ENCODE peak calls at places on chromosomes 1 and 21, in ten cellular contexts. S is tibial nerve, K is dorsolateral prefrontal cortex, D is IMR-90, R is kidney, V is PC-9, B is sigmoid colon, W is H9, F is fibroblast of lung, C is tibial artery. Q is an unnamed sample.

GRCh38 chr1:39214021-39214713 is 9.7 kb downstream of the MACF1 start:
- DNase-seq in D (no peak), W (no peak), K (no peak), S (no peak), C (no peak), R (no peak), F (peak), V (peak), B (no peak), Q (peak)

GRCh38 chr1:182035097-182035770 is 26.3 kb downstream of the ZNF648 start:
- DNase-seq in C (no peak), R (no peak), D (no peak), F (no peak), V (no peak), W (peak), S (no peak), K (no peak), B (no peak), Q (no peak)

GRCh38 chr1:203826175-203826574 is 30.8 kb downstream of the ZBED6 start:
- DNase-seq in W (no peak), S (no peak), F (no peak), K (no peak), D (no peak), B (no peak), R (no peak), C (no peak), V (no peak), Q (no peak)

GRCh38 chr1:242440757-242441156 is 83.7 kb downstream of the PLD5 start:
- DNase-seq in B (no peak), D (no peak), C (no peak), W (no peak), S (no peak), R (no peak), K (no peak), V (no peak), F (no peak), Q (no peak)

GRCh38 chr1:208731976-208732821 is 488.0 kb upstream of the PLXNA2 start:
- DNase-seq in V (no peak), K (no peak), F (peak), D (no peak), S (no peak), R (no peak), C (no peak), B (no peak), W (no peak), Q (no peak)

GRCh38 chr1:202343652-202344349 is 2.1 kb upstream of the UBE2T start:
- DNase-seq in W (no peak), C (no peak), F (peak), D (peak), K (no peak), V (no peak), S (no peak), B (no peak), R (no peak), Q (peak)

GRCh38 chr1:59733443-59734141 is 81.2 kb upstream of the HOOK1 start:
- DNase-seq in D (peak), C (no peak), B (no peak), K (no peak), W (no peak), R (no peak), V (no peak), S (no peak), F (peak), Q (no peak)

GRCh38 chr1:24724345-24725208 is 20.7 kb upstream of the CLIC4 start:
- DNase-seq in R (no peak), F (peak), C (no peak), B (no peak), S (no peak), K (no peak), V (peak), W (peak), D (peak), Q (no peak)

GRCh38 chr1:58572691-58573090 is 4.4 kb downstream of the TACSTD2 start:
- DNase-seq in B (no peak), R (peak), C (no peak), S (no peak), V (peak), W (peak), F (no peak), K (no peak), D (no peak), Q (peak)

GRCh38 chr1:170339565-170339964 is 192.4 kb upstream of the GORAB start:
- DNase-seq in R (no peak), D (no peak), S (no peak), K (no peak), V (no peak), C (no peak), B (no peak), W (no peak), F (no peak), Q (no peak)

GRCh38 chr1:32539584-32540571 is 651 bp downstream of the ZBTB8A start:
- DNase-seq in C (peak), F (peak), S (no peak), D (peak), V (peak), W (peak), B (peak), R (no peak), K (peak), Q (peak)

GRCh38 chr21:36550761-36551160 is 70.8 kb upstream of the CLDN14 start:
- DNase-seq in D (peak), R (no peak), C (peak), K (no peak), V (no peak), S (no peak), F (no peak), W (no peak), B (no peak), Q (no peak)

GRCh38 chr21:38733973-38734546 is 71.7 kb upstream of the ETS2 start:
- DNase-seq in C (peak), K (peak), S (peak), D (peak), R (peak), F (peak), V (peak), W (peak), B (peak), Q (peak)

GRCh38 chr1:203791498-203791897 is 3.9 kb upstream of the ZBED6 start:
- DNase-seq in F (peak), R (no peak), B (no peak), D (no peak), K (no peak), S (no peak), C (no peak), V (no peak), W (no peak), Q (no peak)

GRCh38 chr1:93591833-93592635 is 89.6 kb downstream of the BCAR3 start:
- DNase-seq in S (no peak), V (peak), R (peak), W (no peak), B (peak), F (peak), K (no peak), C (no peak), D (no peak), Q (no peak)

GRCh38 chr1:234886081-234886874 is 242.4 kb downstream of the TOMM20 start:
- DNase-seq in K (no peak), V (no peak), F (no peak), S (no peak), R (no peak), D (no peak), W (no peak), B (peak), C (peak), Q (peak)

GRCh38 chr1:100230760-100231159 is 18.9 kb downstream of the DBT start:
- DNase-seq in D (no peak), S (no peak), W (no peak), K (no peak), B (no peak), R (no peak), F (no peak), V (no peak), C (no peak), Q (no peak)

GRCh38 chr1:22652457-22652856 is 579 bp upstream of the C1QB start:
- DNase-seq in S (no peak), C (no peak), V (no peak), B (no peak), K (no peak), D (no peak), W (no peak), R (no peak), F (no peak), Q (no peak)

GRCh38 chr1:22653741-22654140 is 705 bp downstream of the C1QB start:
- DNase-seq in C (no peak), R (no peak), D (no peak), S (no peak), F (no peak), W (no peak), B (no peak), V (no peak), K (no peak), Q (no peak)

GRCh38 chr1:22658385-22659163 is 5.5 kb downstream of the C1QB start:
- DNase-seq in K (no peak), C (no peak), D (no peak), S (no peak), W (no peak), V (no peak), B (no peak), R (no peak), F (no peak), Q (no peak)

GRCh38 chr1:22652881-22653316 is at the start of gene C1QB:
- DNase-seq in R (peak), B (peak), D (no peak), W (no peak), F (no peak), K (no peak), C (peak), S (no peak), V (no peak), Q (no peak)

DNA sequence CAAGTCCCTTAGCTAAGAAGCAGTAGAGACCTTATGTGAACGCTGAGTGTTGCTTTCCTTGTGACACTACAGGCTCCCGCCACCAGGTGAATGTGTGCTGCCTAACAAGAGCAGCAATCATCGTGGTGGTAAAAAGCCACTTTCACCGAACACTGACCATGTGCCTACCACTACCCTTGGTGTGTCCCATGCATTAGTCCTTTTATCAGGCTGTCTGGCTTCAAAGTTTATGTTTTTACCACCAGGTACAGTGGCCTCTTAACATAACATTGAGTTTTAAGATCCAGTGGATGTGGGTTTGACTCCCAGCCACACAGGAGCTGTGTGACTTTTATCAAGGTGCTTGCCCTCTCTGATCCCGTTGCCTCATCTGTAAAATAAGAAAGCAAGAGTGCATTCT is 1.7 kb downstream of the C1QB start:
- DNase-seq in C (no peak), D (no peak), R (no peak), F (no peak), S (no peak), V (no peak), W (peak), K (no peak), B (no peak), Q (no peak)
- TF ChIP-seq CTCF in C (no peak), D (no peak), R (no peak), F (peak), S (no peak), V (no peak), W (peak), K (no peak), B (no peak), Q (no peak)

DNA sequence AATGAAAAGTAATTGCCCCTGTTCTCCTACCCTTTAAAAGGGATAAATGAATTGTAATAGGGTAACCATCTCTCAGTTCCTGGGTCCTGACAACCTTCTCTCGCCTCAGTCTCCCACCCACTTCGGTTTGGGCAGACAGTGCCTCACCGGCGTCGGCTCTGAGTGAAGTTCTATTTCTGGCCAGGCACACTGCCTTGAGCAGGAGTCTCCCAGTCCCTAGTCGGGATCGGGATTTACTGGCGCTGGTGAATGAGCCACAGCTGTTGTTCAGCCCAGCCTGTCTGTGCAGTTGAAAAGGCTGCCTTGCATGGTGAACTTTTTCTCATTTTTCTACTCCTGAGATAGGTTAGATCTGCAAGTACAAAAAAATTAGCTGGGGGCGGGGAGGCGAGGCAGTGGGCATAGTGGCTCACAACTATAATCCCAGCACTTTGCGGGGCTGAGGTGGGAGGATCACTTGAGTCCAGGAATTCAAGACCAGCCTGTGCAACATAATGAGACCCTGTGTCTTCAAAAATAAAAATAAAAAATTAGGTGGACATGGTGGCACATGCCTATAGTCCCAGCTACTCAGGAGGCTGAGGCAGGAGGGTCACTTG is 7.4 kb downstream of the PLEKHM2 start:
- DNase-seq in K (peak), D (peak), R (no peak), S (no peak), C (no peak), B (no peak), V (no peak), F (no peak), W (no peak), Q (no peak)
- H3K27ac ChIP-seq in K (peak), D (no peak), R (no peak), S (peak), C (peak), B (peak), V (no peak), F (no peak), W (no peak), Q (peak)

GRCh38 chr1:183806086-183806485 is 1.2 kb downstream of the RGL1 start:
- DNase-seq in V (no peak), W (no peak), S (no peak), F (peak), R (no peak), D (peak), B (no peak), C (no peak), K (no peak), Q (no peak)
- TF ChIP-seq CTCF in V (no peak), W (no peak), S (no peak), F (no peak), R (no peak), D (no peak), B (no peak), C (no peak), K (no peak), Q (no peak)

DNA sequence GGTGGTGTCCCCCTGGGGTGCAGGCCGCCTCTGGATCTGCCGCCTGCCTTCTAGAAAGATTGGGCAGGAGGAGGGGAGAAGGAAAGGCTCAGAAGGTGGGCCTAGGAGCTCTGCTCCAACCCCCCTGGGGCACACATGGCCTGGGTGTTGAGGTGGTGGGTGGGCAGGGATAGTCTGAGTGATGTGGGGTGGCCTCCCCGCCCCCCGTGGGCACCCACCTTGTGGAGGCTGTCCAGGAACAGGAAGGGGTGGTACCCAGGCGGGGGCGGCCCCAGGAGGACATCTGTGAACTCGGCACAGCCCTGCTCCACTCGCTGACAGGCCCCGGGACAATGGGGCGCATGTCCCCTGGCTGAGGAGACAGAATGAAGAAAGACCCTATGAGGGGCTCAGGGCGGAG is 54.9 kb downstream of the MORN1 start:
- DNase-seq in V (no peak), C (no peak), R (no peak), F (no peak), S (no peak), W (no peak), K (no peak), B (no peak), D (no peak), Q (no peak)
- H3K27ac ChIP-seq in V (no peak), C (no peak), R (no peak), F (no peak), S (no peak), W (no peak), K (no peak), B (no peak), D (no peak), Q (peak)